ENCODE peak calls at places on chromosomes 16 and 17, in eight cellular contexts. One of them, this sample, is unnamed.

GRCh38 chr17:18186271-18186982 is 2.8 kb downstream of the ALKBH5 start:
- DNase-seq in NCI-H345: no peak
- DNase-seq in AG08396: no peak
- DNase-seq in neural crest cell: no peak
- DNase-seq in KBM-7: peak; percentile 7
- DNase-seq in H54: no peak
- DNase-seq in fibroblast of pulmonary artery: peak; percentile 78
- DNase-seq in left kidney: no peak
- DNase-seq in this sample: no peak

GRCh38 chr17:40301315-40301714 is 7.7 kb upstream of the RARA start:
- DNase-seq in NCI-H345: no peak
- DNase-seq in AG08396: no peak
- DNase-seq in neural crest cell: no peak
- DNase-seq in KBM-7: peak; percentile 36
- DNase-seq in H54: no peak
- DNase-seq in fibroblast of pulmonary artery: no peak
- DNase-seq in left kidney: peak; percentile 55
- DNase-seq in this sample: no peak

GRCh38 chr16:67661101-67661661 is 421 bp downstream of the PARD6A start:
- DNase-seq in NCI-H345: no peak
- DNase-seq in AG08396: no peak
- DNase-seq in neural crest cell: no peak
- DNase-seq in KBM-7: peak; percentile 30
- DNase-seq in H54: peak; percentile 74
- DNase-seq in fibroblast of pulmonary artery: peak; percentile 51
- DNase-seq in left kidney: peak; percentile 93
- DNase-seq in this sample: no peak

GRCh38 chr16:86951831-86952598 is 365.2 kb downstream of the C16orf95 start:
- DNase-seq in NCI-H345: no peak
- DNase-seq in AG08396: peak; percentile 77
- DNase-seq in neural crest cell: no peak
- DNase-seq in KBM-7: no peak
- DNase-seq in H54: peak; percentile 81
- DNase-seq in fibroblast of pulmonary artery: peak; percentile 93
- DNase-seq in left kidney: no peak
- DNase-seq in this sample: peak; percentile 98

GRCh38 chr17:41464682-41465081 is 2.5 kb downstream of the KRT32 start:
- DNase-seq in NCI-H345: no peak
- DNase-seq in AG08396: peak; percentile 75
- DNase-seq in neural crest cell: no peak
- DNase-seq in KBM-7: no peak
- DNase-seq in H54: peak; percentile 91
- DNase-seq in fibroblast of pulmonary artery: peak; percentile 74
- DNase-seq in left kidney: no peak
- DNase-seq in this sample: peak; percentile 55

GRCh38 chr17:27320222-27320560 is 26.3 kb downstream of the WSB1 start:
- DNase-seq in NCI-H345: no peak
- DNase-seq in AG08396: no peak
- DNase-seq in neural crest cell: no peak
- DNase-seq in KBM-7: no peak
- DNase-seq in H54: no peak
- DNase-seq in fibroblast of pulmonary artery: no peak
- DNase-seq in left kidney: no peak
- DNase-seq in this sample: no peak

GRCh38 chr16:72928089-72928981 is 119.6 kb downstream of the ZFHX3 start:
- DNase-seq in NCI-H345: peak; percentile 53
- DNase-seq in AG08396: no peak
- DNase-seq in neural crest cell: no peak
- DNase-seq in KBM-7: no peak
- DNase-seq in H54: no peak
- DNase-seq in fibroblast of pulmonary artery: no peak
- DNase-seq in left kidney: no peak
- DNase-seq in this sample: no peak

GRCh38 chr17:14797021-14797420 is 468.1 kb downstream of the PMP22 start:
- DNase-seq in NCI-H345: no peak
- DNase-seq in AG08396: no peak
- DNase-seq in neural crest cell: no peak
- DNase-seq in KBM-7: no peak
- DNase-seq in H54: no peak
- DNase-seq in fibroblast of pulmonary artery: no peak
- DNase-seq in left kidney: no peak
- DNase-seq in this sample: no peak

GRCh38 chr16:10629592-10629963 is 49.2 kb upstream of the EMP2 start:
- DNase-seq in NCI-H345: no peak
- DNase-seq in AG08396: no peak
- DNase-seq in neural crest cell: no peak
- DNase-seq in KBM-7: no peak
- DNase-seq in H54: no peak
- DNase-seq in fibroblast of pulmonary artery: no peak
- DNase-seq in left kidney: no peak
- DNase-seq in this sample: no peak

GRCh38 chr17:43092891-43093290 is 32.3 kb downstream of the BRCA1 start:
- DNase-seq in NCI-H345: no peak
- DNase-seq in AG08396: no peak
- DNase-seq in neural crest cell: no peak
- DNase-seq in KBM-7: no peak
- DNase-seq in H54: no peak
- DNase-seq in fibroblast of pulmonary artery: peak; percentile 14
- DNase-seq in left kidney: no peak
- DNase-seq in this sample: no peak

GRCh38 chr17:9905902-9906301 is 831 bp upstream of the RCVRN start:
- DNase-seq in NCI-H345: no peak
- DNase-seq in AG08396: peak; percentile 27
- DNase-seq in neural crest cell: peak; percentile 60
- DNase-seq in KBM-7: peak; percentile 38
- DNase-seq in H54: peak; percentile 32
- DNase-seq in fibroblast of pulmonary artery: peak; percentile 11
- DNase-seq in left kidney: peak; percentile 52
- DNase-seq in this sample: no peak